ENCODE peak calls at places on chromosomes 12 and 14, in eight cellular contexts. V is neural progenitor cell, Z is OCI-LY7, P is endothelial cell of umbilical vein, T is GM23248, W is IMR-90, O is mammary epithelial cell, E is neuronal stem cell. K is an unnamed sample.

GRCh38 chr12:121753844-121754264 is 39.6 kb downstream of the RHOF start:
- DNase-seq in V (no peak), O (no peak), E (no peak), P (no peak), Z (no peak), T (no peak), W (no peak), K (no peak)

GRCh38 chr12:56839489-56840442 is 76.6 kb downstream of the HSD17B6 start:
- DNase-seq in V (peak), T (peak), O (peak), Z (peak), W (peak), P (peak), E (peak), K (peak)

GRCh38 chr12:127270193-127270592 is 996.8 kb upstream of the TMEM132C start:
- DNase-seq in P (no peak), Z (no peak), W (peak), E (no peak), T (peak), V (no peak), O (peak), K (peak)

GRCh38 chr14:100268591-100269207 is 29.8 kb downstream of the YY1 start:
- DNase-seq in Z (no peak), E (no peak), O (no peak), W (no peak), P (no peak), T (peak), V (no peak), K (no peak)

GRCh38 chr12:9106610-9107541 is 8.8 kb downstream of the A2M start:
- DNase-seq in O (no peak), E (no peak), W (no peak), Z (no peak), P (no peak), V (no peak), T (no peak), K (no peak)

GRCh38 chr14:74577247-74577947 is 34.6 kb downstream of the LTBP2 start:
- DNase-seq in P (no peak), V (no peak), E (no peak), O (no peak), T (peak), Z (no peak), W (peak), K (no peak)

GRCh38 chr12:29655861-29656260 is 127.9 kb downstream of the TMTC1 start:
- DNase-seq in O (no peak), Z (no peak), E (no peak), W (peak), V (no peak), T (no peak), P (no peak), K (no peak)

GRCh38 chr12:3222935-3223334 is 145.8 kb downstream of the TSPAN9 start:
- DNase-seq in O (no peak), V (no peak), W (no peak), P (no peak), T (no peak), Z (no peak), E (no peak), K (no peak)

GRCh38 chr14:77707355-77707723 is 484 bp downstream of the ALKBH1 start:
- DNase-seq in W (peak), T (peak), E (peak), Z (peak), V (peak), O (peak), P (peak), K (peak)

GRCh38 chr12:9796916-9797315 is 30.4 kb upstream of the KLRF1 start:
- DNase-seq in T (no peak), E (no peak), Z (no peak), V (no peak), P (peak), W (no peak), O (no peak), K (no peak)

GRCh38 chr12:10082057-10082874 is 16.5 kb downstream of the CLEC1A start:
- DNase-seq in T (no peak), P (no peak), V (no peak), Z (no peak), W (no peak), E (no peak), O (peak), K (no peak)

GRCh38 chr12:100266163-100266801 is 597 bp downstream of the DEPDC4 start:
- DNase-seq in E (no peak), V (no peak), P (no peak), O (no peak), W (no peak), T (peak), Z (no peak), K (no peak)

GRCh38 chr12:78241472-78241871 is 410.8 kb downstream of the NAV3 start:
- DNase-seq in P (no peak), O (no peak), Z (no peak), T (no peak), W (no peak), E (no peak), V (peak), K (no peak)

GRCh38 chr12:62684586-62685295 is 218.1 kb downstream of the MON2 start:
- DNase-seq in V (no peak), T (peak), Z (no peak), E (no peak), P (no peak), O (no peak), W (no peak), K (peak)

GRCh38 chr14:49623387-49623786 is 2.8 kb downstream of the MGAT2 start:
- DNase-seq in Z (no peak), V (no peak), T (no peak), E (no peak), P (peak), W (no peak), O (no peak), K (no peak)

GRCh38 chr14:94054936-94055335 is 26.1 kb downstream of the DDX24 start:
- DNase-seq in W (no peak), T (no peak), E (no peak), P (no peak), O (no peak), V (no peak), Z (no peak), K (no peak)

GRCh38 chr14:99321955-99322730 is 50.1 kb upstream of the BCL11B start:
- DNase-seq in E (no peak), T (no peak), P (no peak), W (no peak), V (no peak), Z (no peak), O (no peak), K (no peak)

GRCh38 chr14:91286530-91286937 is 42.0 kb upstream of the GPR68 start:
- DNase-seq in Z (peak), E (peak), V (peak), T (peak), W (peak), P (peak), O (peak), K (peak)

GRCh38 chr12:103748002-103748401 is 93.0 kb downstream of the NT5DC3 start:
- DNase-seq in O (peak), E (no peak), P (no peak), W (no peak), T (no peak), V (no peak), Z (no peak), K (no peak)

GRCh38 chr14:78345346-78345745 is 175.2 kb downstream of the NRXN3 start:
- DNase-seq in V (peak), P (no peak), E (no peak), T (no peak), O (no peak), Z (no peak), W (no peak), K (no peak)

GRCh38 chr14:49940805-49941421 is 48.0 kb downstream of the ARF6 start:
- DNase-seq in Z (peak), T (peak), E (no peak), O (no peak), V (no peak), P (peak), W (peak), K (no peak)

GRCh38 chr14:58082491-58083098 is 69.4 kb downstream of the ARMH4 start:
- DNase-seq in O (peak), W (peak), V (no peak), E (no peak), P (peak), Z (no peak), T (peak), K (peak)

GRCh38 chr12:110860833-110861291 is 14.1 kb downstream of the CCDC63 start:
- DNase-seq in W (no peak), P (peak), O (no peak), E (peak), T (no peak), V (peak), Z (peak), K (no peak)

DNA sequence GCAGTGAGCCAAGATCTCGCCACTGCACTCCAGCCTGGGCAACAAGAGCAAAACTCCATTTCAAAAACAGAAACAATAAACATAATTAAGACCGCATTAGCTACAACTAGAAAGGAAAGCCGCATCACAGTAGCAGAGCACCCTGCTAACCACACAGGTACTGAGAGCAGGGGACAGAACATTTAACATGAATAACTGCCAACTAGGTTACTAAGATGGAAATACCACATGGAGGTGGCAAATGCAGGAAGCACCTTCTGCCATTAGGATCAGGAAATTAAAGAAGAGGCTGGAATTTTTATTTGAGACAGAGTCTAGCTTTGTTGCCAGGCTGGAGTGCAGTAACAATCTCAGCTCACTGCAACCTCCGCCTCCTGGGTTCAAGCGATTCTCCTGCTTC is 41.9 kb downstream of the CDC42BPB start:
- DNase-seq in O (no peak), T (no peak), Z (no peak), V (no peak), E (no peak), W (no peak), P (peak), K (no peak)
- H3K4me2 ChIP-seq in O (no peak), T (peak), Z (no peak), V (peak), E (no peak), W (no peak), P (peak), K (no peak)

DNA sequence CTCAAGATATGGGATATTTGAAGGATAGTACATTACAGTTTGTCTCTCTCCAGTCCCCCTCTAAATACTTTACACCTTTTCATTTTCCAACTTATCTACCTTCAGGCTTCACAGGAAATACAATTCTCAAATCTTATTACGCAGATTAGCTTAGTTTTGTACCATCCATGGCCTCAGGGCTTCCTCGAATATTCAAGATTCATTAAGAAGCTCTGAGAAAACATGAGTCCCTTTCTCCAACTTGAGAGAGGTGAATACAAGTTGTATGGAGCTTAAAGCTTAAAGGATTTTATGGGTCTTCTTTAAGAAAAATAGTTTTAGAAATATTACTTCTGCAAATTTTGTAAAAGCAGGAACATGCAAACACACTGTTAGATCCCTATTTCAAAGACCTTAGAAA is 1212.5 kb downstream of the GALC start:
- DNase-seq in O (no peak), V (no peak), E (no peak), W (no peak), Z (no peak), T (no peak), P (no peak), K (no peak)
- H3K4me2 ChIP-seq in O (no peak), V (no peak), E (no peak), W (no peak), Z (no peak), T (no peak), P (no peak), K (no peak)

DNA sequence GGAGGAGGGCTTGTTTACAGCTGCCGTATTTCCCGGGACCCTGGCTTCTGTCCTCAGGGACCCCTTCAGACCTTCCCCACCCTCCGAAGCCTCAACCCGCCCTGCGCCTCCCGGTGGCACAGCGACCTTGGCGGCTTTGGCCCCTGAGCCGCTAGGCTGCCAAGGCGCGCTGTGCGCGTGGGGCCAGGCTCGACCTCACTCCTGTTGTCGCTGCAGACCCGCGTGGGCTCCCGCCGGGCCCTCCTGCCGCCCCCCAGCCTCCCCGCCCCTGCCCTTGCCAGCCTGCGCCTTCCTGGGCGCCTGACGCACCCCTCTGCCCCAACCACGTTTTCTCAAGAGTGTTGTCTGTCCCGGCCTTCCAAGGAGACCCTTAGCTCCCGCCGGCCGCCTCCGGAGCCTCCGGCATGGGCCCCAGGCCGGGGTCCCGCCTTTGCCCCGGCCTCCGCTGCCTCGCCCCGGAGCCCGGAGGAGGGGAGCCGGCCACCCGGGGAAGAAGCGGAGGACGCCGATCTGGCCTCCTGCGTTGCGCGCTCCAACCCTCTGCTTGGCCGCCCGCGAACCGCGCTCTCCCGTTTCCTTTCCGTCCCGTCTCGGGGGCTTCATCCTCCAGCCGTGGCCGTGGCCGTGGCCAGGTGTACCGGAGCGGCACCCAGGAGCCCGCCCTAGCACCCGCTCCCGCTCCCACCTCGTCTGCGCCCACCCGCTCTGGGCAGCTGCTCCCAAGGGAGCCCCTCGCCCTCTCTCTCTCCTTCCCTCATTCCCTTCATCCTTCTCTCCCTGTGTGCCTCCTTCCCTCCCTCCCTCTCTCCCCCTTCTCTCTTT is 19.9 kb downstream of the PPP2R5C start:
- DNase-seq in V (peak), W (no peak), T (peak), O (peak), E (no peak), Z (peak), P (no peak), K (no peak)
- H3K4me2 ChIP-seq in V (peak), W (peak), T (peak), O (peak), E (peak), Z (peak), P (no peak), K (peak)

DNA sequence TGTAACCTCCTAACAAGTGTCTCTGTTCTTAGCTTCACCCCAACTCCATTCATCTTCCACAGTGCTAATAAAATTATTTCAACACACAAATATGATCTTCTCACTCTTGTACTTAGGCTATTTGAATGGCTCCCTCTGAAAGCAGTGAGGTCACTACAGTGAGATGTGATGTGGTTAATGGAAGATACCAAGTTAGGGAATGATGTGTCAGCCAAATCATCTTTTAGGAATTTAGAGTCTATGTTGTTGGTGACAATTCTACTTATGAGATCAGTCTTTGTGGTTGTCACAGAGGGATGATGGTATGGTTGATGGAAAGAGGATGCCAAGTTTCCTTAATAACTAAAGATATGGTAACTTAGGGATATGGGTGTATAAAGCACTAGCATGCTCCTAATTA is 57.6 kb downstream of the POLR3B start:
- DNase-seq in W (peak), O (peak), E (no peak), V (no peak), P (no peak), T (peak), Z (no peak), K (no peak)
- H3K4me2 ChIP-seq in W (no peak), O (no peak), E (no peak), V (no peak), P (no peak), T (peak), Z (no peak), K (no peak)

GRCh38 chr12:13100882-13101769 is 2.3 kb downstream of the GSG1 start:
- DNase-seq in O (peak), W (peak), P (peak), V (peak), T (peak), Z (peak), E (peak), K (peak)

GRCh38 chr12:13099910-13100609 is 3.4 kb downstream of the GSG1 start:
- DNase-seq in T (no peak), V (no peak), P (peak), E (no peak), W (no peak), O (peak), Z (no peak), K (no peak)

GRCh38 chr12:13099066-13099909 is 4.2 kb downstream of the GSG1 start:
- DNase-seq in P (peak), V (no peak), Z (peak), W (no peak), O (no peak), E (no peak), T (peak), K (peak)

GRCh38 chr12:13101854-13102375 is 1.6 kb downstream of the GSG1 start:
- DNase-seq in P (peak), W (peak), O (peak), E (no peak), T (peak), V (no peak), Z (peak), K (peak)

GRCh38 chr12:13100610-13100881 is 2.9 kb downstream of the GSG1 start:
- DNase-seq in E (no peak), P (no peak), O (no peak), W (no peak), V (no peak), Z (no peak), T (peak), K (no peak)
- H3K4me2 ChIP-seq in E (no peak), P (peak), O (peak), W (peak), V (peak), Z (peak), T (peak), K (peak)

GRCh38 chr12:86663691-86664090 is 407.5 kb upstream of the MGAT4C start:
- DNase-seq in O (no peak), V (no peak), P (no peak), W (no peak), E (no peak), Z (no peak), T (no peak), K (no peak)
- H3K4me2 ChIP-seq in O (no peak), V (no peak), P (no peak), W (no peak), E (no peak), Z (no peak), T (no peak), K (no peak)

GRCh38 chr14:104301731-104302460 is 163.5 kb downstream of the KIF26A start:
- DNase-seq in T (no peak), O (no peak), E (no peak), Z (no peak), W (no peak), V (no peak), P (no peak), K (no peak)
- H3K4me2 ChIP-seq in T (no peak), O (no peak), E (no peak), Z (no peak), W (no peak), V (no peak), P (no peak), K (no peak)

K was measured in hepatocyte.